ENCODE peak calls at places on chromosome 22, in five cellular contexts. O is HepG2, W is SK-N-SH, K is K562, D is GM12892. C is an unnamed sample.

GRCh38 chr22:22218302-22218701 is 26.3 kb upstream of the VPREB1 start:
- DNase-seq in O (no peak), W (no peak), K (no peak), D (no peak), C (no peak)

GRCh38 chr22:18064636-18065035 is 13.2 kb upstream of the PEX26 start:
- DNase-seq in O (no peak), W (no peak), K (no peak), D (no peak), C (no peak)

GRCh38 chr22:49078076-49078710 is 749.5 kb downstream of the BRD1 start:
- DNase-seq in O (no peak), W (no peak), K (no peak), D (no peak), C (no peak)

GRCh38 chr22:50209893-50210292 is 9.1 kb downstream of the SELENOO start:
- DNase-seq in O (peak; percentile 47), W (peak; percentile 87), K (peak; percentile 38), D (peak; percentile 82), C (peak; percentile 88)

GRCh38 chr22:44154431-44154942 is 26.2 kb upstream of the PARVG start:
- DNase-seq in O (no peak), W (no peak), K (no peak), D (no peak), C (no peak)

GRCh38 chr22:50473088-50473487 is 1.7 kb downstream of the SBF1 start:
- DNase-seq in O (peak; percentile 35), W (no peak), K (no peak), D (no peak), C (no peak)

GRCh38 chr22:26656896-26657851 is at the start of gene MIAT:
- DNase-seq in O (no peak), W (peak; percentile 84), K (peak; percentile 50), D (peak; percentile 69), C (peak; percentile 73)

GRCh38 chr22:46013460-46014416 is 36.8 kb upstream of the WNT7B start:
- DNase-seq in O (peak; percentile 90), W (peak; percentile 96), K (peak; percentile 89), D (peak; percentile 93), C (peak; percentile 93)

GRCh38 chr22:44664149-44664548 is 37.9 kb upstream of the PRR5 start:
- DNase-seq in O (no peak), W (peak; percentile 52), K (no peak), D (no peak), C (no peak)

GRCh38 chr22:38240734-38241252 is 32.0 kb downstream of the TMEM184B start:
- DNase-seq in O (no peak), W (no peak), K (peak; percentile 22), D (no peak), C (no peak)
- TF ChIP-seq TAF1 in O (no peak), W (no peak), K (no peak), D (no peak), C (no peak)

GRCh38 chr22:47810505-47811500 is 1048.4 kb downstream of the TBC1D22A start:
- DNase-seq in O (no peak), W (no peak), K (no peak), D (no peak), C (no peak)

GRCh38 chr22:47806894-47807293 is 1044.4 kb downstream of the TBC1D22A start:
- DNase-seq in O (no peak), W (no peak), K (no peak), D (no peak), C (no peak)

GRCh38 chr22:47807506-47807905 is 1045.1 kb downstream of the TBC1D22A start:
- DNase-seq in O (no peak), W (no peak), K (no peak), D (no peak), C (no peak)

GRCh38 chr22:47808886-47809620 is 1046.6 kb downstream of the TBC1D22A start:
- DNase-seq in O (no peak), W (no peak), K (no peak), D (no peak), C (no peak)

GRCh38 chr22:47808236-47808845 is 1045.9 kb downstream of the TBC1D22A start:
- DNase-seq in O (no peak), W (no peak), K (no peak), D (no peak), C (no peak)
- TF ChIP-seq TAF1 in O (no peak), W (no peak), K (no peak), D (no peak), C (no peak)

GRCh38 chr22:42926034-42926433 is 69.0 kb upstream of the ARFGAP3 start:
- DNase-seq in O (no peak), W (no peak), K (no peak), D (no peak), C (no peak)
- TF ChIP-seq TAF1 in O (no peak), W (no peak), K (no peak), D (no peak), C (no peak)

GRCh38 chr22:31161386-31161785 is 1.4 kb downstream of the RNF185 start:
- DNase-seq in O (no peak), W (no peak), K (no peak), D (no peak), C (no peak)

GRCh38 chr22:31160328-31160978 is 471 bp downstream of the RNF185 start:
- DNase-seq in O (no peak), W (no peak), K (peak; percentile 21), D (no peak), C (no peak)

GRCh38 chr22:31162015-31162765 is 2.2 kb downstream of the RNF185 start:
- DNase-seq in O (no peak), W (no peak), K (no peak), D (no peak), C (no peak)
- TF ChIP-seq TAF1 in O (no peak), W (no peak), K (no peak), D (no peak), C (no peak)

GRCh38 chr22:39215430-39216142 is 29.2 kb downstream of the PDGFB start:
- DNase-seq in O (no peak), W (no peak), K (peak; percentile 50), D (no peak), C (no peak)
- TF ChIP-seq TAF1 in O (no peak), W (no peak), K (no peak), D (no peak), C (no peak)

DNA sequence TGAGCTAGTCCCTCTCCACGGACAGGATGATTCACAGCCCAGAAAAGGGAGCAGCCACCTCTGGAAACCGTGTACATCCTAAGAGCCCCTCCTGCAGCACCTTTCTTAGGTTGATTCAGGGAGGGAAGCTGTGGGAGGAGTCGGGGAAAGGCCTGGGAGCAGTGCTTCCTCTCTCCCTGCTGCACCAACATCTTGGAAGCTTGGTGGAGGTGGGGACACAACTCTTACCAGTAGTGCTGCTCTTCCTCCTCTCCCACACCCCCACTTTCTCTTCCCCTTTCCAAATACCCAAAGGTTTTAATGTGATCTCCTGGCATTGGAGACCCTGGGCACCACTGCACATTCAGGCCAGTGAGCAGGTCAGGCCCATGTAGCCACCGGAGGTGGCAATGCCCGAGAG is 46.4 kb upstream of the HORMAD2 start:
- DNase-seq in O (no peak), W (no peak), K (no peak), D (no peak), C (no peak)
- TF ChIP-seq TAF1 in O (no peak), W (no peak), K (no peak), D (no peak), C (no peak)

GRCh38 chr22:42760806-42761565 is 40.3 kb upstream of the A4GALT start:
- DNase-seq in O (no peak), W (no peak), K (no peak), D (no peak), C (no peak)
- TF ChIP-seq TAF1 in O (no peak), W (no peak), K (no peak), D (no peak), C (no peak)

GRCh38 chr22:31082606-31083376 is 1.7 kb downstream of the SMTN start:
- DNase-seq in O (peak; percentile 60), W (peak; percentile 58), K (peak; percentile 70), D (peak; percentile 11), C (peak; percentile 36)

GRCh38 chr22:31084811-31085492 is 3.8 kb downstream of the SMTN start:
- DNase-seq in O (no peak), W (peak; percentile 96), K (peak; percentile 80), D (peak; percentile 97), C (peak; percentile 95)

GRCh38 chr22:31081963-31082605 is 966 bp downstream of the SMTN start:
- DNase-seq in O (no peak), W (peak; percentile 14), K (no peak), D (no peak), C (no peak)

GRCh38 chr22:31083923-31084810 is 3.0 kb downstream of the SMTN start:
- DNase-seq in O (no peak), W (peak; percentile 60), K (no peak), D (peak; percentile 40), C (peak; percentile 33)

DNA sequence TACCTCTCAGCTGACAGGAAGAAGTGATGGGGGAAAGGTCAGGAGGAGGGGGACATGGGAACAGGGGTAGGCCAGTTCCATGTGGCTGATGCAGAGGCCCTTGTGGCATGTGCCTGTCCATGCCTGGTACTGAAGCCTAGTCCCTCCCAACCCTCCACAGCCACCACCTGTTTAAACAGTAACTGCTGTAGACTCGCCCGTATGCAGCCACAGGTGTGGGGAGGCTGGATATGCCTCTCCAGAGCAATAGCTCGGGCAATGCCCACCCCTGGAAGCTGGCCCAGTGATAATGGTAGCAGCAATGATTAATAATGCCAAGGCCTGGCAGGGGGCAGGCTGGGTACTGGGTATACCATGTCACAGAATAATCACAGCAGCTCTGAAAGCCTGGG is 2.3 kb downstream of the SMTN start:
- DNase-seq in O (no peak), W (peak; percentile 7), K (no peak), D (no peak), C (no peak)
- TF ChIP-seq TAF1 in O (no peak), W (no peak), K (no peak), D (no peak), C (no peak)

DNA sequence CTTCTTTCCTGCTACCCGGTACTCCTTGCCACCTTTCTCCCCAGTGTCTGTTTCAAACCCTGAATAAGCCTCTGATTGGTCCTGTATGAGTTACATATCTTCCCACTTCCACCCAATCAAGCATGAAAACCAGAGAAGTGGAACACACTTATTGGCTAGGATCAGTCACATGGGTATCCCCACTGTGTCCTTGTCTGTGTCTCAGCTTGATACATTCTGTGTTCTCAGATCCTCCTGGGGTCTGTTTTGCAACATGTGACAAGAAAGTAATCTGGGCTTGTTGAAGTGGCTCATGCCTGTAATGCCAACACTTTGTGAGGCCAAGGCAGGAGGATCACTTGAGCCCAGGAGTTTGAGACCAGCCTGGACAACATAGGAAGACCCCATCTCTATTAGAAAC is 23.9 kb downstream of the MCHR1 start:
- DNase-seq in O (no peak), W (no peak), K (no peak), D (no peak), C (no peak)
- TF ChIP-seq TAF1 in O (no peak), W (no peak), K (no peak), D (no peak), C (no peak)

C was measured in GM12891.